ENCODE peak calls at places on chromosomes 1 and 21, in ten cellular contexts. One of them, this sample, is unnamed.

GRCh38 chr21:42514883-42515228 is 1.2 kb downstream of the SLC37A1 start:
- DNase-seq in AG10803: no peak
- DNase-seq in heart left ventricle: no peak
- DNase-seq in fibroblast of lung: no peak
- DNase-seq in H1: no peak
- DNase-seq in esophagus muscularis mucosa: no peak
- DNase-seq in tibial nerve: no peak
- DNase-seq in GM12865: peak
- DNase-seq in brain microvascular endothelial cell: no peak
- DNase-seq in GM10248: no peak
- DNase-seq in this sample: no peak

GRCh38 chr1:32894019-32894600 is 7.1 kb downstream of the TMEM54 start:
- DNase-seq in heart left ventricle: no peak
- DNase-seq in tibial nerve: no peak
- DNase-seq in AG10803: no peak
- DNase-seq in brain microvascular endothelial cell: no peak
- DNase-seq in esophagus muscularis mucosa: no peak
- DNase-seq in GM10248: no peak
- DNase-seq in fibroblast of lung: no peak
- DNase-seq in H1: peak
- DNase-seq in GM12865: no peak
- DNase-seq in this sample: no peak

GRCh38 chr1:219582865-219583264 is 30.0 kb downstream of the ZC3H11B start:
- DNase-seq in GM10248: no peak
- DNase-seq in tibial nerve: no peak
- DNase-seq in brain microvascular endothelial cell: no peak
- DNase-seq in heart left ventricle: no peak
- DNase-seq in H1: no peak
- DNase-seq in GM12865: no peak
- DNase-seq in AG10803: no peak
- DNase-seq in esophagus muscularis mucosa: no peak
- DNase-seq in fibroblast of lung: no peak
- DNase-seq in this sample: no peak

GRCh38 chr1:55172272-55172671 is 42.9 kb downstream of the USP24 start:
- DNase-seq in GM10248: no peak
- DNase-seq in heart left ventricle: no peak
- DNase-seq in AG10803: no peak
- DNase-seq in fibroblast of lung: peak
- DNase-seq in esophagus muscularis mucosa: no peak
- DNase-seq in tibial nerve: no peak
- DNase-seq in H1: no peak
- DNase-seq in brain microvascular endothelial cell: no peak
- DNase-seq in GM12865: no peak
- DNase-seq in this sample: no peak

GRCh38 chr1:229563241-229563640 is 4.7 kb upstream of the ABCB10 start:
- DNase-seq in GM10248: no peak
- DNase-seq in AG10803: no peak
- DNase-seq in fibroblast of lung: no peak
- DNase-seq in GM12865: no peak
- DNase-seq in tibial nerve: no peak
- DNase-seq in brain microvascular endothelial cell: no peak
- DNase-seq in esophagus muscularis mucosa: no peak
- DNase-seq in heart left ventricle: no peak
- DNase-seq in H1: no peak
- DNase-seq in this sample: no peak

GRCh38 chr21:17514124-17514481 is 1.3 kb downstream of the CXADR start:
- DNase-seq in AG10803: no peak
- DNase-seq in GM12865: no peak
- DNase-seq in tibial nerve: no peak
- DNase-seq in brain microvascular endothelial cell: peak
- DNase-seq in GM10248: no peak
- DNase-seq in esophagus muscularis mucosa: no peak
- DNase-seq in H1: no peak
- DNase-seq in fibroblast of lung: peak
- DNase-seq in heart left ventricle: no peak
- DNase-seq in this sample: no peak

GRCh38 chr1:186082235-186082937 is 292.7 kb downstream of the TPR start:
- DNase-seq in fibroblast of lung: peak
- DNase-seq in AG10803: peak
- DNase-seq in GM10248: peak
- DNase-seq in brain microvascular endothelial cell: peak
- DNase-seq in heart left ventricle: peak
- DNase-seq in tibial nerve: peak
- DNase-seq in GM12865: peak
- DNase-seq in H1: no peak
- DNase-seq in esophagus muscularis mucosa: peak
- DNase-seq in this sample: no peak

GRCh38 chr1:184929711-184930202 is 44.6 kb downstream of the NIBAN1 start:
- DNase-seq in H1: no peak
- DNase-seq in GM12865: no peak
- DNase-seq in tibial nerve: no peak
- DNase-seq in fibroblast of lung: no peak
- DNase-seq in esophagus muscularis mucosa: no peak
- DNase-seq in GM10248: no peak
- DNase-seq in brain microvascular endothelial cell: no peak
- DNase-seq in heart left ventricle: no peak
- DNase-seq in AG10803: no peak
- DNase-seq in this sample: no peak

GRCh38 chr21:40445349-40445921 is 401.5 kb downstream of the DSCAM start:
- DNase-seq in fibroblast of lung: no peak
- DNase-seq in esophagus muscularis mucosa: no peak
- DNase-seq in GM10248: no peak
- DNase-seq in brain microvascular endothelial cell: no peak
- DNase-seq in heart left ventricle: no peak
- DNase-seq in H1: no peak
- DNase-seq in AG10803: no peak
- DNase-seq in tibial nerve: no peak
- DNase-seq in GM12865: no peak
- DNase-seq in this sample: no peak

GRCh38 chr21:40447016-40447415 is 399.9 kb downstream of the DSCAM start:
- DNase-seq in AG10803: no peak
- DNase-seq in esophagus muscularis mucosa: peak
- DNase-seq in GM10248: no peak
- DNase-seq in brain microvascular endothelial cell: no peak
- DNase-seq in heart left ventricle: no peak
- DNase-seq in H1: no peak
- DNase-seq in fibroblast of lung: no peak
- DNase-seq in GM12865: no peak
- DNase-seq in tibial nerve: no peak
- DNase-seq in this sample: no peak
- TF ChIP-seq CTCF in AG10803: no peak
- TF ChIP-seq CTCF in esophagus muscularis mucosa: no peak
- TF ChIP-seq CTCF in GM10248: no peak
- TF ChIP-seq CTCF in brain microvascular endothelial cell: no peak
- TF ChIP-seq CTCF in heart left ventricle: no peak
- TF ChIP-seq CTCF in H1: no peak
- TF ChIP-seq CTCF in fibroblast of lung: no peak
- TF ChIP-seq CTCF in GM12865: no peak
- TF ChIP-seq CTCF in tibial nerve: no peak
- TF ChIP-seq CTCF in this sample: no peak

DNA sequence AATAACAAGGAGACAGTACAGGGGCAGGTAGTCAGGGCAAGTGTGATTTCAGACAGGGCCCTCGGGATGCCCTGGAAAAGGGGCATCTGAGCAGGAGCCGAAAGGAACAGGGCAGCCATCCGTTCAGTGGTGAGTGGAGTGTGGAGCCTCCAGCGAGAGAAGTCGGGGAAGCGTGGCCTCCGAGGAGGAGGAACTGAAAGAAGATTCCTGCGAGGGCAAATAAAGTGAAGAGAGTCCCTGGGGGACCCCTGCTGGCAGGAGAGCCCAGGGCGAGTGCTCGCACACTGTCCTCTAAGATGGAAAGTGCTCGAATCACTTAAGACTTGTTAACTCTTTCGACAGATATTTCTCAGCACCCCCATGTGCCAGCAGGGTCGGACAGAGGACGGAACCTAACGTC is 3.5 kb upstream of the UTS2 start:
- DNase-seq in heart left ventricle: no peak
- DNase-seq in tibial nerve: no peak
- DNase-seq in H1: no peak
- DNase-seq in esophagus muscularis mucosa: peak
- DNase-seq in GM12865: no peak
- DNase-seq in AG10803: no peak
- DNase-seq in GM10248: no peak
- DNase-seq in fibroblast of lung: no peak
- DNase-seq in brain microvascular endothelial cell: peak
- DNase-seq in this sample: no peak
- TF ChIP-seq CTCF in heart left ventricle: no peak
- TF ChIP-seq CTCF in tibial nerve: no peak
- TF ChIP-seq CTCF in H1: no peak
- TF ChIP-seq CTCF in esophagus muscularis mucosa: no peak
- TF ChIP-seq CTCF in GM12865: no peak
- TF ChIP-seq CTCF in AG10803: peak
- TF ChIP-seq CTCF in GM10248: peak
- TF ChIP-seq CTCF in fibroblast of lung: peak
- TF ChIP-seq CTCF in brain microvascular endothelial cell: peak
- TF ChIP-seq CTCF in this sample: no peak

GRCh38 chr1:15526490-15527339 is at the start of gene DNAJC16:
- DNase-seq in fibroblast of lung: peak
- DNase-seq in GM12865: peak
- DNase-seq in esophagus muscularis mucosa: peak
- DNase-seq in tibial nerve: peak
- DNase-seq in H1: peak
- DNase-seq in AG10803: peak
- DNase-seq in brain microvascular endothelial cell: peak
- DNase-seq in GM10248: peak
- DNase-seq in heart left ventricle: peak
- DNase-seq in this sample: peak
- TF ChIP-seq CTCF in fibroblast of lung: peak
- TF ChIP-seq CTCF in GM12865: no peak
- TF ChIP-seq CTCF in esophagus muscularis mucosa: peak
- TF ChIP-seq CTCF in tibial nerve: peak
- TF ChIP-seq CTCF in H1: peak
- TF ChIP-seq CTCF in AG10803: peak
- TF ChIP-seq CTCF in brain microvascular endothelial cell: peak
- TF ChIP-seq CTCF in GM10248: no peak
- TF ChIP-seq CTCF in heart left ventricle: no peak
- TF ChIP-seq CTCF in this sample: peak

GRCh38 chr1:81517987-81518386 is 282.7 kb upstream of the ADGRL2 start:
- DNase-seq in tibial nerve: no peak
- DNase-seq in GM12865: no peak
- DNase-seq in AG10803: no peak
- DNase-seq in H1: no peak
- DNase-seq in esophagus muscularis mucosa: no peak
- DNase-seq in GM10248: no peak
- DNase-seq in heart left ventricle: no peak
- DNase-seq in brain microvascular endothelial cell: no peak
- DNase-seq in fibroblast of lung: no peak
- DNase-seq in this sample: no peak
- TF ChIP-seq CTCF in tibial nerve: no peak
- TF ChIP-seq CTCF in GM12865: no peak
- TF ChIP-seq CTCF in AG10803: no peak
- TF ChIP-seq CTCF in H1: no peak
- TF ChIP-seq CTCF in esophagus muscularis mucosa: no peak
- TF ChIP-seq CTCF in GM10248: no peak
- TF ChIP-seq CTCF in heart left ventricle: no peak
- TF ChIP-seq CTCF in brain microvascular endothelial cell: no peak
- TF ChIP-seq CTCF in fibroblast of lung: no peak
- TF ChIP-seq CTCF in this sample: no peak

GRCh38 chr1:226637147-226637935 is 88.8 kb downstream of the STUM start:
- DNase-seq in H1: no peak
- DNase-seq in heart left ventricle: peak
- DNase-seq in brain microvascular endothelial cell: no peak
- DNase-seq in fibroblast of lung: no peak
- DNase-seq in GM10248: no peak
- DNase-seq in AG10803: peak
- DNase-seq in esophagus muscularis mucosa: no peak
- DNase-seq in tibial nerve: peak
- DNase-seq in GM12865: no peak
- DNase-seq in this sample: no peak
- TF ChIP-seq CTCF in H1: peak
- TF ChIP-seq CTCF in heart left ventricle: peak
- TF ChIP-seq CTCF in brain microvascular endothelial cell: peak
- TF ChIP-seq CTCF in fibroblast of lung: peak
- TF ChIP-seq CTCF in GM10248: no peak
- TF ChIP-seq CTCF in AG10803: peak
- TF ChIP-seq CTCF in esophagus muscularis mucosa: peak
- TF ChIP-seq CTCF in tibial nerve: peak
- TF ChIP-seq CTCF in GM12865: no peak
- TF ChIP-seq CTCF in this sample: peak